ENCODE peak calls at places on chromosomes 4 and X, in nine cellular contexts. One of them, this sample, is unnamed.

GRCh38 chr4:153138736-153139135 is 65.5 kb upstream of the TRIM2 start:
- DNase-seq in kidney: no peak
- DNase-seq in esophagus squamous epithelium: no peak
- DNase-seq in left lung: no peak
- DNase-seq in A549: no peak
- DNase-seq in left ventricle myocardium inferior: no peak
- DNase-seq in CD8-positive, alpha-beta T cell: no peak
- DNase-seq in heart left ventricle: no peak
- DNase-seq in psoas muscle: no peak
- DNase-seq in this sample: no peak

GRCh38 chr4:5036239-5036638 is 15.0 kb upstream of the STK32B start:
- DNase-seq in kidney: no peak
- DNase-seq in esophagus squamous epithelium: no peak
- DNase-seq in left lung: no peak
- DNase-seq in A549: no peak
- DNase-seq in left ventricle myocardium inferior: no peak
- DNase-seq in CD8-positive, alpha-beta T cell: no peak
- DNase-seq in heart left ventricle: no peak
- DNase-seq in psoas muscle: no peak
- DNase-seq in this sample: no peak

GRCh38 chr4:151721466-151721865 is 39.3 kb downstream of the GATB start:
- DNase-seq in kidney: no peak
- DNase-seq in esophagus squamous epithelium: no peak
- DNase-seq in left lung: no peak
- DNase-seq in A549: no peak
- DNase-seq in left ventricle myocardium inferior: no peak
- DNase-seq in CD8-positive, alpha-beta T cell: no peak
- DNase-seq in heart left ventricle: no peak
- DNase-seq in psoas muscle: no peak
- DNase-seq in this sample: no peak

GRCh38 chrX:67555578-67556203 is 11.9 kb downstream of the AR start:
- DNase-seq in kidney: no peak
- DNase-seq in esophagus squamous epithelium: no peak
- DNase-seq in left lung: peak; percentile 34
- DNase-seq in A549: peak; percentile 9
- DNase-seq in left ventricle myocardium inferior: no peak
- DNase-seq in CD8-positive, alpha-beta T cell: no peak
- DNase-seq in heart left ventricle: no peak
- DNase-seq in psoas muscle: peak; percentile 43
- DNase-seq in this sample: peak; percentile 66

GRCh38 chrX:69987691-69988090 is 62.0 kb downstream of the AWAT2 start:
- DNase-seq in kidney: no peak
- DNase-seq in esophagus squamous epithelium: no peak
- DNase-seq in left lung: no peak
- DNase-seq in A549: no peak
- DNase-seq in left ventricle myocardium inferior: no peak
- DNase-seq in CD8-positive, alpha-beta T cell: no peak
- DNase-seq in heart left ventricle: peak; percentile 27
- DNase-seq in psoas muscle: no peak
- DNase-seq in this sample: no peak

GRCh38 chrX:101357166-101357795 is 8.7 kb upstream of the TIMM8A start:
- DNase-seq in kidney: no peak
- DNase-seq in esophagus squamous epithelium: no peak
- DNase-seq in left lung: no peak
- DNase-seq in A549: no peak
- DNase-seq in left ventricle myocardium inferior: no peak
- DNase-seq in CD8-positive, alpha-beta T cell: no peak
- DNase-seq in heart left ventricle: no peak
- DNase-seq in psoas muscle: no peak
- DNase-seq in this sample: no peak

GRCh38 chr4:127936974-127937373 is 28.0 kb downstream of the MFSD8 start:
- DNase-seq in kidney: no peak
- DNase-seq in esophagus squamous epithelium: no peak
- DNase-seq in left lung: no peak
- DNase-seq in A549: no peak
- DNase-seq in left ventricle myocardium inferior: no peak
- DNase-seq in CD8-positive, alpha-beta T cell: no peak
- DNase-seq in heart left ventricle: no peak
- DNase-seq in psoas muscle: no peak
- DNase-seq in this sample: no peak

GRCh38 chrX:98299785-98300184 is 1416.1 kb downstream of the RPA4 start:
- DNase-seq in kidney: no peak
- DNase-seq in esophagus squamous epithelium: no peak
- DNase-seq in left lung: no peak
- DNase-seq in A549: no peak
- DNase-seq in left ventricle myocardium inferior: no peak
- DNase-seq in CD8-positive, alpha-beta T cell: no peak
- DNase-seq in heart left ventricle: no peak
- DNase-seq in psoas muscle: no peak
- DNase-seq in this sample: no peak

GRCh38 chr4:15444879-15445576 is 17.2 kb downstream of the C1QTNF7 start:
- DNase-seq in kidney: no peak
- DNase-seq in esophagus squamous epithelium: no peak
- DNase-seq in left lung: no peak
- DNase-seq in A549: no peak
- DNase-seq in left ventricle myocardium inferior: no peak
- DNase-seq in CD8-positive, alpha-beta T cell: no peak
- DNase-seq in heart left ventricle: no peak
- DNase-seq in psoas muscle: no peak
- DNase-seq in this sample: no peak

GRCh38 chrX:133265331-133265730 is 47.2 kb upstream of the TFDP3 start:
- DNase-seq in kidney: peak; percentile 66
- DNase-seq in esophagus squamous epithelium: no peak
- DNase-seq in left lung: no peak
- DNase-seq in A549: no peak
- DNase-seq in left ventricle myocardium inferior: no peak
- DNase-seq in CD8-positive, alpha-beta T cell: no peak
- DNase-seq in heart left ventricle: no peak
- DNase-seq in psoas muscle: no peak
- DNase-seq in this sample: no peak

GRCh38 chr4:167428172-167428571 is 193.9 kb upstream of the SPOCK3 start:
- DNase-seq in kidney: no peak
- DNase-seq in esophagus squamous epithelium: no peak
- DNase-seq in left lung: no peak
- DNase-seq in A549: no peak
- DNase-seq in left ventricle myocardium inferior: no peak
- DNase-seq in CD8-positive, alpha-beta T cell: no peak
- DNase-seq in heart left ventricle: no peak
- DNase-seq in psoas muscle: no peak
- DNase-seq in this sample: no peak

GRCh38 chr4:139030614-139031235 is 15.1 kb downstream of the NOCT start:
- DNase-seq in kidney: no peak
- DNase-seq in esophagus squamous epithelium: no peak
- DNase-seq in left lung: peak; percentile 51
- DNase-seq in A549: peak; percentile 35
- DNase-seq in left ventricle myocardium inferior: peak; percentile 40
- DNase-seq in CD8-positive, alpha-beta T cell: peak; percentile 72
- DNase-seq in heart left ventricle: peak; percentile 63
- DNase-seq in psoas muscle: peak; percentile 66
- DNase-seq in this sample: peak; percentile 75

GRCh38 chrX:31227250-31227649 is 155.4 kb upstream of the FTHL17 start:
- DNase-seq in kidney: no peak
- DNase-seq in esophagus squamous epithelium: no peak
- DNase-seq in left lung: no peak
- DNase-seq in A549: no peak
- DNase-seq in left ventricle myocardium inferior: no peak
- DNase-seq in CD8-positive, alpha-beta T cell: no peak
- DNase-seq in heart left ventricle: no peak
- DNase-seq in psoas muscle: no peak
- DNase-seq in this sample: no peak

GRCh38 chrX:72536542-72536941 is 36.1 kb downstream of the HDAC8 start:
- DNase-seq in kidney: no peak
- DNase-seq in esophagus squamous epithelium: no peak
- DNase-seq in left lung: no peak
- DNase-seq in A549: no peak
- DNase-seq in left ventricle myocardium inferior: no peak
- DNase-seq in CD8-positive, alpha-beta T cell: no peak
- DNase-seq in heart left ventricle: no peak
- DNase-seq in psoas muscle: no peak
- DNase-seq in this sample: no peak

GRCh38 chr4:53935780-53936179 is 128.6 kb downstream of the CHIC2 start:
- DNase-seq in kidney: no peak
- DNase-seq in esophagus squamous epithelium: no peak
- DNase-seq in left lung: no peak
- DNase-seq in A549: no peak
- DNase-seq in left ventricle myocardium inferior: no peak
- DNase-seq in CD8-positive, alpha-beta T cell: no peak
- DNase-seq in heart left ventricle: no peak
- DNase-seq in psoas muscle: no peak
- DNase-seq in this sample: no peak

GRCh38 chr4:76208005-76208765 is 5.4 kb downstream of the SCARB2 start:
- DNase-seq in kidney: peak; percentile 91
- DNase-seq in esophagus squamous epithelium: no peak
- DNase-seq in left lung: peak; percentile 88
- DNase-seq in A549: no peak
- DNase-seq in left ventricle myocardium inferior: peak; percentile 80
- DNase-seq in CD8-positive, alpha-beta T cell: no peak
- DNase-seq in heart left ventricle: peak; percentile 86
- DNase-seq in psoas muscle: peak; percentile 88
- DNase-seq in this sample: peak; percentile 90
- H3K4me3 ChIP-seq in kidney: peak overlapping the region; percentile 44
- H3K4me3 ChIP-seq in esophagus squamous epithelium: peak overlapping the region; percentile 26
- H3K4me3 ChIP-seq in left lung: peak overlapping the region; percentile 16
- H3K4me3 ChIP-seq in A549: peak overlapping the region; percentile 23
- H3K4me3 ChIP-seq in left ventricle myocardium inferior: peak overlapping the region; percentile 51
- H3K4me3 ChIP-seq in CD8-positive, alpha-beta T cell: no peak overlapping the region
- H3K4me3 ChIP-seq in heart left ventricle: peak overlapping the region; percentile 31
- H3K4me3 ChIP-seq in psoas muscle: peak overlapping the region; percentile 95
- H3K4me3 ChIP-seq in this sample: peak overlapping the region; percentile 12

GRCh38 chr4:189285377-189285776 is 655.3 kb upstream of the FRG1 start:
- DNase-seq in kidney: no peak
- DNase-seq in esophagus squamous epithelium: no peak
- DNase-seq in left lung: no peak
- DNase-seq in A549: no peak
- DNase-seq in left ventricle myocardium inferior: no peak
- DNase-seq in CD8-positive, alpha-beta T cell: no peak
- DNase-seq in heart left ventricle: no peak
- DNase-seq in psoas muscle: no peak
- DNase-seq in this sample: no peak
- TF ChIP-seq CTCF in kidney: no peak
- TF ChIP-seq CTCF in esophagus squamous epithelium: no peak
- TF ChIP-seq CTCF in left lung: no peak
- TF ChIP-seq CTCF in A549: no peak
- TF ChIP-seq CTCF in left ventricle myocardium inferior: no peak
- TF ChIP-seq CTCF in CD8-positive, alpha-beta T cell: no peak
- TF ChIP-seq CTCF in heart left ventricle: no peak
- TF ChIP-seq CTCF in psoas muscle: no peak
- TF ChIP-seq CTCF in this sample: no peak

GRCh38 chr4:143344774-143345173 is 8.1 kb downstream of the GAB1 start:
- DNase-seq in kidney: no peak
- DNase-seq in esophagus squamous epithelium: no peak
- DNase-seq in left lung: no peak
- DNase-seq in A549: no peak
- DNase-seq in left ventricle myocardium inferior: no peak
- DNase-seq in CD8-positive, alpha-beta T cell: no peak
- DNase-seq in heart left ventricle: no peak
- DNase-seq in psoas muscle: no peak
- DNase-seq in this sample: no peak

GRCh38 chr4:143346208-143346607 is 9.5 kb downstream of the GAB1 start:
- DNase-seq in kidney: no peak
- DNase-seq in esophagus squamous epithelium: no peak
- DNase-seq in left lung: peak; percentile 48
- DNase-seq in A549: no peak
- DNase-seq in left ventricle myocardium inferior: no peak
- DNase-seq in CD8-positive, alpha-beta T cell: no peak
- DNase-seq in heart left ventricle: no peak
- DNase-seq in psoas muscle: no peak
- DNase-seq in this sample: no peak

GRCh38 chr4:143343276-143343831 is 6.7 kb downstream of the GAB1 start:
- DNase-seq in kidney: no peak
- DNase-seq in esophagus squamous epithelium: no peak
- DNase-seq in left lung: no peak
- DNase-seq in A549: no peak
- DNase-seq in left ventricle myocardium inferior: no peak
- DNase-seq in CD8-positive, alpha-beta T cell: no peak
- DNase-seq in heart left ventricle: no peak
- DNase-seq in psoas muscle: no peak
- DNase-seq in this sample: no peak

GRCh38 chr4:143341186-143341755 is 4.6 kb downstream of the GAB1 start:
- DNase-seq in kidney: no peak
- DNase-seq in esophagus squamous epithelium: no peak
- DNase-seq in left lung: no peak
- DNase-seq in A549: no peak
- DNase-seq in left ventricle myocardium inferior: no peak
- DNase-seq in CD8-positive, alpha-beta T cell: no peak
- DNase-seq in heart left ventricle: peak; percentile 36
- DNase-seq in psoas muscle: no peak
- DNase-seq in this sample: no peak

DNA sequence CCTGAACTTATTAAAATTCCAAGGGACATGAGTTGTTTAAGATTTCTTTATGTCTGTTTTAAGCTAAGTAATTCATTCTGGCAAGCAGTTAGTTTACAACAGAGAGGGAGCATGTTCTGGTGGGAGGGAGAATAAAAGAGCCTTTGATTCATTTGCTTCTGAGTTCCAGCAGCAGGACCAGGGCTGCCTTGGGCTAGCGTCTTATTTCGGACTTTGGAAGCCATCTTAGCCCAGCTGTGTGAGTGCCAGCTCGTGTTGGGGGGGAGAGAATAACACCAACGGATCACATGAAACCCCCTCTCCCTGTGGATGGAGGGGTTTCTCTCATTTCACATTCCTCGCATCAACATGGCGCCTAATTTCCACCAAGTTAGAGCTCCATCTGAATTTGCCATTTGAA is 7.3 kb downstream of the GAB1 start:
- DNase-seq in kidney: no peak
- DNase-seq in esophagus squamous epithelium: no peak
- DNase-seq in left lung: no peak
- DNase-seq in A549: no peak
- DNase-seq in left ventricle myocardium inferior: no peak
- DNase-seq in CD8-positive, alpha-beta T cell: no peak
- DNase-seq in heart left ventricle: no peak
- DNase-seq in psoas muscle: no peak
- DNase-seq in this sample: no peak
- H3K27ac ChIP-seq in kidney: no peak overlapping the region
- H3K27ac ChIP-seq in esophagus squamous epithelium: peak overlapping the region; percentile 80
- H3K27ac ChIP-seq in left lung: peak overlapping the region; percentile 67
- H3K27ac ChIP-seq in A549: no peak overlapping the region
- H3K27ac ChIP-seq in left ventricle myocardium inferior: no peak overlapping the region
- H3K27ac ChIP-seq in CD8-positive, alpha-beta T cell: no peak overlapping the region
- H3K27ac ChIP-seq in heart left ventricle: no peak overlapping the region
- H3K27ac ChIP-seq in psoas muscle: peak overlapping the region; percentile 68
- H3K27ac ChIP-seq in this sample: no peak overlapping the region

GRCh38 chr4:17313194-17313593 is 198.7 kb downstream of the QDPR start:
- DNase-seq in kidney: no peak
- DNase-seq in esophagus squamous epithelium: no peak
- DNase-seq in left lung: no peak
- DNase-seq in A549: no peak
- DNase-seq in left ventricle myocardium inferior: no peak
- DNase-seq in CD8-positive, alpha-beta T cell: no peak
- DNase-seq in heart left ventricle: peak; percentile 30
- DNase-seq in psoas muscle: no peak
- DNase-seq in this sample: no peak

GRCh38 chr4:17315459-17315858 is 196.4 kb downstream of the QDPR start:
- DNase-seq in kidney: no peak
- DNase-seq in esophagus squamous epithelium: no peak
- DNase-seq in left lung: no peak
- DNase-seq in A549: no peak
- DNase-seq in left ventricle myocardium inferior: no peak
- DNase-seq in CD8-positive, alpha-beta T cell: no peak
- DNase-seq in heart left ventricle: no peak
- DNase-seq in psoas muscle: no peak
- DNase-seq in this sample: no peak

GRCh38 chr4:17310269-17310652 is 201.6 kb downstream of the QDPR start:
- DNase-seq in kidney: no peak
- DNase-seq in esophagus squamous epithelium: no peak
- DNase-seq in left lung: no peak
- DNase-seq in A549: no peak
- DNase-seq in left ventricle myocardium inferior: no peak
- DNase-seq in CD8-positive, alpha-beta T cell: no peak
- DNase-seq in heart left ventricle: no peak
- DNase-seq in psoas muscle: no peak
- DNase-seq in this sample: no peak

GRCh38 chr4:17309567-17310268 is 202.2 kb downstream of the QDPR start:
- DNase-seq in kidney: no peak
- DNase-seq in esophagus squamous epithelium: no peak
- DNase-seq in left lung: no peak
- DNase-seq in A549: no peak
- DNase-seq in left ventricle myocardium inferior: no peak
- DNase-seq in CD8-positive, alpha-beta T cell: no peak
- DNase-seq in heart left ventricle: no peak
- DNase-seq in psoas muscle: no peak
- DNase-seq in this sample: no peak
- H3K4me3 ChIP-seq in kidney: no peak overlapping the region
- H3K4me3 ChIP-seq in esophagus squamous epithelium: no peak overlapping the region
- H3K4me3 ChIP-seq in left lung: no peak overlapping the region
- H3K4me3 ChIP-seq in A549: no peak overlapping the region
- H3K4me3 ChIP-seq in left ventricle myocardium inferior: no peak overlapping the region
- H3K4me3 ChIP-seq in CD8-positive, alpha-beta T cell: no peak overlapping the region
- H3K4me3 ChIP-seq in heart left ventricle: no peak overlapping the region
- H3K4me3 ChIP-seq in psoas muscle: no peak overlapping the region
- H3K4me3 ChIP-seq in this sample: no peak overlapping the region

This sample was measured in right lobe of liver.